ENCODE peak calls at places on chromosome 4, in four cellular contexts. H is transverse colon, V is SJSA1, Q is fibroblast of lung. D is an unnamed sample.

GRCh38 chr4:119172223-119172622 is 36.6 kb downstream of the MYOZ2 start:
- DNase-seq in H (no peak), V (no peak), Q (no peak), D (peak; percentile 5)

GRCh38 chr4:39713691-39714090 is 15.8 kb downstream of the UBE2K start:
- DNase-seq in H (no peak), V (no peak), Q (no peak), D (no peak)

GRCh38 chr4:931194-931959 is 739 bp downstream of the GAK start:
- DNase-seq in H (peak; percentile 36), V (peak; percentile 2), Q (peak; percentile 41), D (peak; percentile 15)

GRCh38 chr4:111136438-111136837 is 513.6 kb upstream of the PITX2 start:
- DNase-seq in H (no peak), V (peak; percentile 8), Q (peak; percentile 46), D (no peak)

GRCh38 chr4:187207931-187208330 is 484.3 kb upstream of the FAT1 start:
- DNase-seq in H (no peak), V (no peak), Q (no peak), D (no peak)

GRCh38 chr4:122163767-122164166 is 11.6 kb downstream of the BLTP1 start:
- DNase-seq in H (no peak), V (no peak), Q (no peak), D (no peak)

GRCh38 chr4:39936565-39937418 is 40.9 kb downstream of the PDS5A start:
- DNase-seq in H (no peak), V (no peak), Q (no peak), D (no peak)

GRCh38 chr4:147909225-147909624 is 177.3 kb downstream of the ARHGAP10 start:
- DNase-seq in H (no peak), V (no peak), Q (no peak), D (no peak)

GRCh38 chr4:183905081-183905592 is at the start of gene STOX2:
- DNase-seq in H (peak; percentile 69), V (peak; percentile 4), Q (peak; percentile 50), D (peak; percentile 69)

GRCh38 chr4:168441412-168441811 is 38.9 kb downstream of the DDX60L start:
- DNase-seq in H (no peak), V (no peak), Q (no peak), D (no peak)

GRCh38 chr4:181877329-181877848 is 365.8 kb upstream of the TENM3 start:
- DNase-seq in H (no peak), V (no peak), Q (peak; percentile 95), D (peak; percentile 50)

GRCh38 chr4:88592600-88593448 is 544 bp downstream of the HERC3 start:
- DNase-seq in H (peak; percentile 86), V (peak; percentile 77), Q (peak; percentile 82), D (peak; percentile 72)

GRCh38 chr4:1330761-1331590 is 16.0 kb upstream of the UVSSA start:
- DNase-seq in H (no peak), V (no peak), Q (no peak), D (no peak)

GRCh38 chr4:122874194-122874593 is 47.6 kb downstream of the FGF2 start:
- DNase-seq in H (no peak), V (peak; percentile 62), Q (peak; percentile 88), D (peak; percentile 17)

GRCh38 chr4:100106982-100107381 is 83.3 kb downstream of the DDIT4L start:
- DNase-seq in H (no peak), V (no peak), Q (no peak), D (no peak)

GRCh38 chr4:147617841-147618421 is 734 bp downstream of the TMEM184C start:
- DNase-seq in H (no peak), V (no peak), Q (no peak), D (no peak)

GRCh38 chr4:102675142-102675541 is 85.6 kb downstream of the MANBA start:
- DNase-seq in H (no peak), V (no peak), Q (peak; percentile 52), D (no peak)

GRCh38 chr4:75849459-75849858 is 52.8 kb downstream of the PPEF2 start:
- DNase-seq in H (no peak), V (no peak), Q (peak; percentile 19), D (no peak)

GRCh38 chr4:152961041-152961751 is 25.1 kb downstream of the FHDC1 start:
- DNase-seq in H (no peak), V (no peak), Q (no peak), D (no peak)

GRCh38 chr4:13640149-13640671 is 12.7 kb upstream of the BOD1L1 start:
- DNase-seq in H (no peak), V (no peak), Q (peak; percentile 74), D (peak; percentile 41)

GRCh38 chr4:38377195-38377594 is 286.8 kb upstream of the KLF3 start:
- DNase-seq in H (no peak), V (no peak), Q (peak; percentile 52), D (no peak)

GRCh38 chr4:108793413-108793812 is 30.6 kb upstream of the ETNPPL start:
- DNase-seq in H (no peak), V (no peak), Q (peak; percentile 49), D (no peak)

DNA sequence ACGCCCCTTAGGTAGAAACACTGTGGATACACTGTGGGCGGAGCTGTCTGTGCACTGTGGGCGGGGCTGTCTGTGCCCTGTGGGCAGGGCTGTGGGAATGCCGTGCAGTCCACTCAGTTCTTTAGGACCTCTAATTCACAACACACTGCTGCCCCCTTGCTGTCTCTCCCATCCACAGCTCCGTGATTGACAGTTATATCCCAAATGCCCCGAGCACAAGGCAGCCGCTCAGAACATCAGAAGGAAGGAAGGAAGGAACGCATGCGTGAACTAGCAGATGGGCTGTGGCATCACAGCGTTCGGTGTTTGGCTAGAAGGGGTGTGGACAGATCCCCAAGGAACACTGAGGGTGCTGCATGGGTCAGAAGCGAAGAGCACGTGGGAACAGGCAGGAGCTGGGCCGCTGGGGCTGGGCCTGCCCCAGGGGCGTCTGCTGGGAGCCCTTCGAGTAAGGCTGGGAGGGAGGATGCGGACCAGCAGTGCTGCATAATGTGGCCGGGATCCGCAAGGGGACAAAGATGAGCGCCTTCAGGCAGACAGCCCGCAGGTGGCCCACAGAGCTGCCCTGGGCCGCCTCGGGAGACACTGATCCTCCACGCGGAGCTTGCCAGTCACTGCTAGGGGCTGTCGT is 29.8 kb downstream of the ACOX3 start:
- DNase-seq in H (peak; percentile 55), V (peak; percentile 38), Q (peak; percentile 40), D (peak; percentile 52)
- H3K4me3 ChIP-seq in H (no peak overlapping the region), V (no peak overlapping the region), Q (no peak overlapping the region), D (no peak overlapping the region)

DNA sequence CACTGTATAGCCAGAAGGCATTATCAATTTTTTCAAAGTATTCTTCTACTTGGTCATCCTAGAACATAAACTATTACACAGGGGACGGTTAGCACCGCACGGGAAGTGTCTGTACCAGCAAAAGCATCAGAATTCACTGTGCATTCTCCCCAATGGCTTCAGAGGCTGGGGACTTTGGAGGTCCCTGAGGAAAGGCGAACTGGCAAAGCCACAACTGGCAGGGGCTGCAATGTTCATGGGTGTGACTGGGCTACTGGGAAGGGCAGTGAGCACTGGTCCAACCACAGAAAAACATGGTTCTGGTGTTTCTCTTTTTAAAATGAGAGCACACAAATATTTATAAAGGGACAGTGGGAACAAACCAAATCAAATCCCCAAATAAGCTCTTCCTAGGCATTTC is 83.5 kb downstream of the C4orf51 start:
- DNase-seq in H (no peak), V (no peak), Q (no peak), D (no peak)
- H3K36me3 ChIP-seq in H (peaks cover 32% of the 10 kb centered on the region), V (peaks cover 75% of the 10 kb centered on the region), Q (peaks cover 2% of the 10 kb centered on the region), D (no peaks in the 10 kb centered on the region)

GRCh38 chr4:154616731-154617130 is 4.3 kb upstream of the FGG start:
- DNase-seq in H (no peak), V (no peak), Q (no peak), D (no peak)

GRCh38 chr4:154616287-154616686 is 3.8 kb upstream of the FGG start:
- DNase-seq in H (no peak), V (no peak), Q (no peak), D (no peak)

GRCh38 chr4:154614306-154614705 is 1.9 kb upstream of the FGG start:
- DNase-seq in H (no peak), V (no peak), Q (no peak), D (no peak)

GRCh38 chr4:154612472-154613414 is at the start of gene FGG:
- DNase-seq in H (no peak), V (no peak), Q (no peak), D (no peak)

DNA sequence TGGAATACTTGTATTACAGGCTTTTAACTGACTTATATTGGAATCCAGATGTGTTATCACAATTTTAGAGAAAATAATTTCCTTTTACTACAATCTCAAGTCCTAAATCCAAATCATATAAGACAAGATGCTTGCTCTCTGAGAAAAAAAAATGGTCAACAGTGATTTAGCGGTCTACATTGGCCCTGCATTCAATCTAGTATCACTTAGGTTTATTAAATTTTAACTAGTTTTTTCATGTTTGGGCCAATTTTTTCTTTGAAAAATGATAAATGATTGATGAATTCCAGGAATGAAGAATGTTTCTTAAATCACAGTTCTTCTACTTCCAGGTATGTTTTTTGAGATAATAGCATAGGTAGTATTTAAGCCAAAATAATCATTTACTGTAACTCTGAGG is 2.8 kb upstream of the FGG start:
- DNase-seq in H (no peak), V (no peak), Q (no peak), D (no peak)
- H3K4me3 ChIP-seq in H (no peak overlapping the region), V (no peak overlapping the region), Q (no peak overlapping the region), D (no peak overlapping the region)

DNA sequence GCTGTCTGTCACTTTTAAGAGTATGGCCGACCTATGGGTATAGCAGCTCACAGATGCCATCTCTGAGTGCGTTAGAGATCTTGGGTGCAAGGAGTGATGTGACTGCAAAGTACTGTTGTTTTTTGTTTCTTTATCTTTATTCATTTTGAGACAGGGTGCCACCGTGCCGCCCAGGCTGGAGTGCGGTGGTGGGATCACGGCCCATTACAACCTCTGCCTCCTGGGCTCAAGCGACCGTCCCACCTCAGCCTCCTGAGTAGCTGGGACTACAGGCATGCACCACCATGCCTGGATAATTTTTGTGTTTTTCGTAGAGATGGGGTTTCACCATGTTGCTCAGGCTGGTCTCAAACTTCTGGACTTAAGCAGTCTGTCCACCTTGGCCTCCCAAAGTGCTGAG is 71.4 kb downstream of the CCKAR start:
- DNase-seq in H (no peak), V (no peak), Q (no peak), D (no peak)
- H3K36me3 ChIP-seq in H (peaks cover 4% of the 10 kb centered on the region), V (peaks cover 6% of the 10 kb centered on the region), Q (peaks cover 2% of the 10 kb centered on the region), D (peaks cover 60% of the 10 kb centered on the region)

GRCh38 chr4:113290666-113291065 is 241.2 kb downstream of the ANK2 start:
- DNase-seq in H (no peak), V (no peak), Q (no peak), D (no peak)

GRCh38 chr4:113293673-113294072 is 244.2 kb downstream of the ANK2 start:
- DNase-seq in H (no peak), V (no peak), Q (peak; percentile 20), D (no peak)

GRCh38 chr4:113294910-113295309 is 245.5 kb downstream of the ANK2 start:
- DNase-seq in H (no peak), V (no peak), Q (no peak), D (no peak)

GRCh38 chr4:113293043-113293560 is 243.6 kb downstream of the ANK2 start:
- DNase-seq in H (no peak), V (no peak), Q (peak; percentile 68), D (no peak)

GRCh38 chr4:113292371-113293042 is 243.1 kb downstream of the ANK2 start:
- DNase-seq in H (peak; percentile 19), V (peak; percentile 8), Q (peak; percentile 30), D (no peak)
- H3K4me3 ChIP-seq in H (no peak overlapping the region), V (no peak overlapping the region), Q (peak overlapping the region; percentile 39), D (no peak overlapping the region)